ENCODE peak calls at places on chromosomes 5 and 9, in five cellular contexts. P is AG04449, J is Peyer's patch, W is ascending aorta, D is heart left ventricle. H is an unnamed sample.

GRCh38 chr5:84242286-84242685 is 142.4 kb downstream of the EDIL3 start:
- DNase-seq in P (peak), J (no peak), W (no peak), D (no peak), H (peak)

GRCh38 chr9:127611796-127612790 is at the start of gene STXBP1:
- DNase-seq in P (no peak), J (peak), W (peak), D (peak), H (peak)

GRCh38 chr5:180860887-180861822 is at the start of gene ZFP62:
- DNase-seq in P (peak), J (peak), W (peak), D (peak), H (peak)

GRCh38 chr5:158039911-158040347 is 181.0 kb upstream of the CLINT1 start:
- DNase-seq in P (no peak), J (no peak), W (no peak), D (no peak), H (no peak)

GRCh38 chr9:123434619-123435240 is 78.7 kb downstream of the CRB2 start:
- DNase-seq in P (no peak), J (no peak), W (no peak), D (no peak), H (no peak)

GRCh38 chr5:56489272-56489671 is 256.1 kb upstream of the ANKRD55 start:
- DNase-seq in P (no peak), J (no peak), W (no peak), D (no peak), H (no peak)

GRCh38 chr5:14812166-14812565 is 59.4 kb downstream of the ANKH start:
- DNase-seq in P (no peak), J (no peak), W (no peak), D (no peak), H (no peak)

GRCh38 chr5:170070556-170071412 is 34.9 kb upstream of the FOXI1 start:
- DNase-seq in P (no peak), J (no peak), W (no peak), D (no peak), H (peak)

GRCh38 chr5:158464383-158464782 is 605.4 kb upstream of the CLINT1 start:
- DNase-seq in P (no peak), J (no peak), W (no peak), D (no peak), H (no peak)

GRCh38 chr5:88743231-88743879 is 139.6 kb downstream of the MEF2C start:
- DNase-seq in P (no peak), J (no peak), W (no peak), D (no peak), H (peak)

GRCh38 chr5:87020099-87020934 is 247.4 kb upstream of the RASA1 start:
- DNase-seq in P (no peak), J (peak), W (peak), D (peak), H (peak)

GRCh38 chr5:14946813-14947640 is 75.4 kb upstream of the ANKH start:
- DNase-seq in P (no peak), J (no peak), W (no peak), D (no peak), H (peak)

GRCh38 chr9:91736311-91736710 is 213.7 kb downstream of the ROR2 start:
- DNase-seq in P (no peak), J (no peak), W (no peak), D (no peak), H (no peak)

GRCh38 chr9:132507670-132508469 is 74.5 kb upstream of the BARHL1 start:
- DNase-seq in P (no peak), J (peak), W (no peak), D (peak), H (peak)

GRCh38 chr9:132506907-132507669 is 75.3 kb upstream of the BARHL1 start:
- DNase-seq in P (no peak), J (no peak), W (no peak), D (no peak), H (no peak)

GRCh38 chr9:132513416-132513815 is 69.0 kb upstream of the BARHL1 start:
- DNase-seq in P (no peak), J (no peak), W (no peak), D (no peak), H (no peak)

GRCh38 chr9:132511191-132511999 is 71.0 kb upstream of the BARHL1 start:
- DNase-seq in P (no peak), J (no peak), W (no peak), D (no peak), H (no peak)

DNA sequence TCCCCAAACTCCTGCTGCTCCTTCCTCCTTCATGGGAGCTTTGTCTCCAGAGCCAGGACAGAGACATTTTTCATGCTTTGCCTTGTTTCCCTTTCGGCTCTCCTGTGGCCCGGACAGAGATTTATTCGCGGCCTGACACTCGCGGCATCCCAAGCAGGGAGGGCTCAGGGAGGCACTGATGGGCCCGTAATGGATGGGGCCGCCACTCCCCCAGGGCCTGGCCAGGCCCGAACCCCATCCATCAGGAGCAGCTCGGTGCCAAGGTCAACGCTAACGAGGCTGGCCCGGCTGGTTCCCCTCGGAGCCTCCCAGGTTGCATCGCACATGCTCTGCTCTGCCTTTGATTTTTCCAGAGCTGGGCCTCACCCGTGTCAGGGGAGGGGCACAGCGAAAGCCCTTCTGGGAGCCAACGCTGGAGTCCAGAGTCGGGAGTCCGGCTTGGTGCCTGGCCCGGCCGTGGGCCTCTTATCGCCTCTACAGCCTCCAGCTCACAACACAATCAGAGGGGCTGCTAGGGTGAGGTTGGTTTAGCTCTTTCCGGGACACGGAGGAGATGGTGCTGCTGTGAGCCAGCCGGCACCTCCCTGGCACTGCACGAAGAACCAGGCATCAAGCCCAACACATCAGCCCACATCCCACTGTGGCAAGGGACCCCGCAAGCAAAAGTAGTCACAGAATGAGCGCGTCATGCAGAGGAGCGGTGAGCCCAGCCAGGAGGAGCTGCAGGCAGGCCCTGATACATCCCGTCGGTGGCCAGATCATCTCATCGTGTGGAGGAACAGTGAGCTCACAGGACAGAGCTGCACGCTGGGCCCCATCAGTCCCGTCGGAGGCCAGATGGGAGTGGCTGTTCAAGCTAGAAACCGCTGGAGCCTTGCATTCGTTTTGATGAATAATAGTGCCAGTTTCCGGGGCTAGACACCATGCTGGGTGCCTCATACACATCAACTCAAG is 72.2 kb upstream of the BARHL1 start:
- DNase-seq in P (no peak), J (no peak), W (no peak), D (no peak), H (peak)
- H3K4me3 ChIP-seq in P (no peak), J (no peak), W (no peak), D (no peak), H (no peak)

DNA sequence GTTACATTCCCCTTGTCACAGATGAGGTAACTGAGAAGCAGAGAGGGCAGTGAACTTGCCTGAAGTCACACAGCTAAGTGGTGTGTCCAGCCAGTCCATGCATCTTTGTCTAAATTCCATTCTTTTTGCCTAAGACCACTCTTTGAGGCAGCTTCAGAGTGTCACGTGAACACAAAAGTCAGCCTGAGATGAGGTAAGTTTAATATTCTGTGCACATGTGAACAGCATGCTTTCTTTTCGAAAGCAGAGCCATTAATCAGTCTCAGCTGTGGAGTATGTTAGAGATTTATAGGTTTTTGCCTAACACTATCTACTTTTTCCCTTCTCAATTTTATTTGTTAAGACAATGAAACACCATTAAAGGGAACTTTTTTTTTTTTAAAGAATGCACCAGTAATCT is 43.5 kb downstream of the SH3PXD2B start:
- DNase-seq in P (no peak), J (no peak), W (no peak), D (no peak), H (peak)
- TF ChIP-seq CTCF in P (no peak), J (no peak), W (no peak), D (no peak), H (no peak)

DNA sequence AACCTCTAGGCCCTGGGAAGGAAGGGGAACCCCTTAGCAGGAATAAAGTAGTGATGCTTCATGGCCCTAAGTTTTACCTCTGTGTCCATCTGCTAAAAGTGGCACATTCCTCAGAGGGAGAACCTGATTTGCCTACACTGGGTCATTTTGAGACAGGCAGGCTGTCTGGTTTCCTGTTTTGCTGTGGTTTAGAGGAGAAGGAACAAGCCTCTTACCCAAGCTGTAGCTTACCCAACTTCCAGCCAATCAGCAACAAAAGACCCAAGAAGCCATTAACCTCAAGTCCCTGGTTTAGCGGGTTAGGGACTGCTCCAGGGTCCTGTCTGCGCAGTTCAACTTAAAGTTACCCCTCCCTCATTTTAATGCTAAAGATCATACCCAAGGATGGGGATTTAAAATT is 411.0 kb downstream of the MAT2B start:
- DNase-seq in P (no peak), J (peak), W (no peak), D (no peak), H (peak)
- H3K4me3 ChIP-seq in P (no peak), J (no peak), W (no peak), D (no peak), H (no peak)

DNA sequence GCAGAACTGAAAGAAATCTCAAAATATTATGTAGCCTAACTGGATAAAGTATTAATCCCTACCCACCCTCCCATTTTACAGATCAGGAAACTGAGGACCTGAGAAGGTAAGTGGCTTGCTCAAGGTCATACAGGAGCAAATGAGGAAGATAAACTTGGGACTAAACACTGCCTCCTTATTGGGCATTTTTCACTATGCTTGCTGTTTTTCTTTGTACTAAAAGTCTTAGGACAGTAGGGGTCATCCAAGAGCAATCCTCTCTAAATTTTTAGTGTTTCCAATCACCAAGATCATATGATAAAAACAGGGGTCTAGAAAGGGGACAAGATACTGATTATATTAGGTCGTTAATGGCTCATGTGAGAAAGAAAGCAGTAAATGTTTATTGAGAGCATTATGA is 80.8 kb downstream of the RORB start:
- DNase-seq in P (no peak), J (no peak), W (no peak), D (no peak), H (no peak)
- TF ChIP-seq CTCF in P (peak), J (no peak), W (no peak), D (no peak), H (peak)

GRCh38 chr5:31033295-31033694 is 160.2 kb upstream of the CDH6 start:
- DNase-seq in P (no peak), J (no peak), W (no peak), D (no peak), H (peak)

DNA sequence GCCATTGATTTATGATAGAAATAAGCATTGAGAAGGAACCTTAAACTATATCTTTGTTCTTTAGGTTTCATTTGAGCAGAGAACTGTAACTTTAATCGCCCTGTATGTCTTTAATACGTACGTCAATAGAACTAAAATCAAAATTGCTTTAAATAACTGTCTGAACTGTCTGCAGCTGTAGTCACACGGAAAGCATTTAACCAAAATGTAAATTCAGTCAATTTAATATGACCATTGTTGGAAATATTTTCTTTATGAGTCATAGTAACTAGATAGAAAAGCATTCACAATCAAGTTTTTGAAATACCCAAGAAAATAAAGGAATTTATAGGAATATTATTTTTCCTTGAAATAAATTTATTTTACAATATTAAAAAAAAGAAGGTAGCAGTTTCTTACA is 157.1 kb upstream of the CDH6 start:
- DNase-seq in P (no peak), J (no peak), W (no peak), D (no peak), H (peak)
- H3K4me3 ChIP-seq in P (no peak), J (no peak), W (no peak), D (no peak), H (no peak)

DNA sequence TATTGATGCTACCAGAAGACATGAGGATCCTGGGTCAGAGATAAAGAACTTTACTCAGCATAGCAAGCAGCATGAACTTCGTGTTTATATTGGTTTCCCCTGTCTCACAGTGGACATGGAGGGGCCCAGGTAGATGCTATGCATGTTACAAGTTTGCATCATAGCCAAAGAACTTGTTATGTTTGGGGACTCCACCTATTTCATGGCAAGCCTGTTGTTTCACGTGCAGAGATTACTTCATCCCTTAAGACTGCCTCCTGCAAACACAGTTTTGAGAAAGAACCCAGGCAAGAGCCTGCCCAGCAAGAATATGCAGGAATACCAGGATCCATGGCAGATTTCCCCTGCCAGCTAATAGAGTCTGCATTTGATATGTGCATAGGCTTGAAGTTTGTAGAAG is 68.4 kb downstream of the RCL1 start:
- DNase-seq in P (no peak), J (no peak), W (no peak), D (no peak), H (no peak)
- TF ChIP-seq CTCF in P (no peak), J (no peak), W (no peak), D (no peak), H (no peak)

DNA sequence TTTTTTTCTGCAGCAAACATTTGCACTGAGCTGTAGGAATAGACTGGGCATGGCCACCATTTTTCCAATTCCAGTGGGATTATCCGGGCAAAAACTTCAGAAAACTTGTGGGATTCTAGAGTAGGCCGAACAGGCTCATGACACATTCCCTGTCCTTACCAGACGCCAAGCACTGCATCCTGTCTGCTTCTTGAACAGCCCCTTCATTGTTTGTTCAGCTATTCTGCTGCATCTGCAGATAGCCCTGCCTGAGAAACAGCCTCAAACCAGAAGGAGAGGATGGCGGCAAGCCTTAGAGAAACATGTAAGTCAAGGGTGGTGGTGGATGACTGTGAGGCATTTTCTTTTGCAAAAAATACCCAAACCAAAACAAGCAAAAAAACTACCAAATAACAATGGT is 111.8 kb upstream of the NTRK2 start:
- DNase-seq in P (no peak), J (no peak), W (no peak), D (no peak), H (no peak)
- H3K4me3 ChIP-seq in P (no peak), J (no peak), W (no peak), D (no peak), H (no peak)

GRCh38 chr9:86187121-86187520 is 72.3 kb downstream of the C9orf153 start:
- DNase-seq in P (no peak), J (no peak), W (no peak), D (no peak), H (no peak)
- TF ChIP-seq CTCF in P (no peak), J (peak), W (no peak), D (no peak), H (no peak)

H was measured in fibroblast of pulmonary artery.